ENCODE peak calls at places on chromosomes 12 and 14, in four cellular contexts. X is A549, P is K562, Z is WTC11. D is an unnamed sample.

GRCh38 chr12:50934981-50935807 is 17.1 kb upstream of the HIGD1C start:
- DNase-seq in X (no peak), P (no peak), Z (no peak), D (peak; percentile 57)

GRCh38 chr12:105221588-105222325 is 14.2 kb downstream of the APPL2 start:
- DNase-seq in X (no peak), P (no peak), Z (no peak), D (no peak)

GRCh38 chr14:32611752-32612151 is 282.7 kb downstream of the AKAP6 start:
- DNase-seq in X (no peak), P (no peak), Z (no peak), D (no peak)

GRCh38 chr12:104011265-104011664 is 38.7 kb downstream of the GLT8D2 start:
- DNase-seq in X (peak; percentile 46), P (no peak), Z (no peak), D (no peak)

GRCh38 chr14:104604461-104605449 is at the start of gene TMEM179:
- DNase-seq in X (no peak), P (peak; percentile 84), Z (peak; percentile 71), D (peak; percentile 7)

GRCh38 chr14:104350463-104351185 is 212.2 kb downstream of the KIF26A start:
- DNase-seq in X (no peak), P (no peak), Z (no peak), D (no peak)

GRCh38 chr12:71900091-71900490 is 38.6 kb upstream of the TPH2 start:
- DNase-seq in X (peak; percentile 7), P (no peak), Z (no peak), D (peak; percentile 6)

GRCh38 chr12:122326597-122326996 is 60.3 kb upstream of the VPS33A start:
- DNase-seq in X (no peak), P (no peak), Z (no peak), D (no peak)

GRCh38 chr14:51044961-51045360 is 49.9 kb downstream of the TRIM9 start:
- DNase-seq in X (no peak), P (no peak), Z (no peak), D (no peak)

GRCh38 chr12:20602671-20603402 is 92.3 kb upstream of the SLCO1C1 start:
- DNase-seq in X (peak; percentile 83), P (no peak), Z (no peak), D (no peak)

GRCh38 chr12:132813443-132813842 is 15.2 kb downstream of the GOLGA3 start:
- DNase-seq in X (no peak), P (no peak), Z (no peak), D (no peak)

GRCh38 chr12:30973830-30974229 is 47.3 kb downstream of the TSPAN11 start:
- DNase-seq in X (no peak), P (no peak), Z (no peak), D (no peak)

GRCh38 chr12:78683031-78683430 is 181.5 kb upstream of the SYT1 start:
- DNase-seq in X (no peak), P (no peak), Z (no peak), D (no peak)
- TF ChIP-seq MAX in X (no peak), P (no peak), Z (no peak), D (no peak)

DNA sequence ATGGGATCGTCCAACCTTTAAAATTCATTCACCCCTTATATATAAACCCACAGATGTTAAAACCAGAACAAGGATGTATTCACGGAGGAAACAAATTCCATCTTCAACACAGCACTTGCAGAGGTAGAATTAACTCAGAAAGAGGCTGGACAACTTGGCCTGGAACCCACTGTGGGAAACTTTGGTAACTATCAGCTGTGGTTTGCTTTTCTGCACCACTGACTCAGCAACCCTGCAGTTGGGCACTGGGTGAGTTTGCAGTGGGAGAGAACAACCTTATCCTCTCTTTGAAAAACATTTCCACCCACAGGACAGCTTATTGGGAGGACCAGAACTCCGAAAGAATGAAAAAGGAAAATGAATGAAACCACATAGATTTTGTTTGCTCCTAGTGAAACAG is 66.3 kb downstream of the ZNF664 start:
- DNase-seq in X (no peak), P (no peak), Z (no peak), D (no peak)
- TF ChIP-seq NR3C1 in X (no peak), P (no peak), Z (no peak), D (no peak)

DNA sequence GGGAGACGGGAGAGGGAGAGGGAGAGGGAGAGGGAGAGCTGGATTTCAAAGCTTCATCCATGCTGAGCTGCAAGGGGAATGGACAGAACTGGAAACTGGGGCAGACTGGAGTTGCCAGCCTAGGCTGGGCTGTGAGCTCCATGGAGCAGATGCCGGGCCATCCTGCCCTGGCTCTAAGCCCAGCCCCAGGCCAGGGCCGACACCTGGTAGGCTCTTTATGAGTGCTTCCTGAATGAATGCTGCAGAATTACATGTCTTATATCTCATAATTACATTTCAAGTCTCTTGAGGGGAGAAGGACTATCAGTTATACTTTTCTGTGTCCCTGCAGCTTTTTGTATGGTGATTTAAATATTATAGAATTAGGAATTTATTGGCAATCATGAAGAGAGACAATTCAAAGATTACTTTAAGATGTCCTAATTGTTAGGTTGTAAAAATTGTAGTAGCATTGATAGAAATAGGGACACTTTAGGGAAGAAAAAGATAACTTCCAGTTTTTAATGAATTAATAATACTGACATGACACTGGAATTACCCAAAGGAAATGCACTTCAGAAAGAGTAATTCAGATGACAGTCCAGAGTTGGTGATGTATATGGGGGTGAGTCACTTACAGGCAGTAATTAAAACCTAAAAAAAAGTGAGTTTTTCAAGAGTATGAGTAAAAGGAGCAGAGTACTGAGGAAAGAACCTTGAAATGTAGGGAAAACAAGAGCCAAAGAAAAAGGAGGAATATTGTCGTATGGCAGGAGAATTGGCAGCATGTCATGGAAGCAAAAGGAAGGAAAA is 29.0 kb downstream of the SCYL2 start:
- DNase-seq in X (no peak), P (no peak), Z (no peak), D (no peak)
- TF ChIP-seq MAX in X (no peak), P (no peak), Z (no peak), D (no peak)

DNA sequence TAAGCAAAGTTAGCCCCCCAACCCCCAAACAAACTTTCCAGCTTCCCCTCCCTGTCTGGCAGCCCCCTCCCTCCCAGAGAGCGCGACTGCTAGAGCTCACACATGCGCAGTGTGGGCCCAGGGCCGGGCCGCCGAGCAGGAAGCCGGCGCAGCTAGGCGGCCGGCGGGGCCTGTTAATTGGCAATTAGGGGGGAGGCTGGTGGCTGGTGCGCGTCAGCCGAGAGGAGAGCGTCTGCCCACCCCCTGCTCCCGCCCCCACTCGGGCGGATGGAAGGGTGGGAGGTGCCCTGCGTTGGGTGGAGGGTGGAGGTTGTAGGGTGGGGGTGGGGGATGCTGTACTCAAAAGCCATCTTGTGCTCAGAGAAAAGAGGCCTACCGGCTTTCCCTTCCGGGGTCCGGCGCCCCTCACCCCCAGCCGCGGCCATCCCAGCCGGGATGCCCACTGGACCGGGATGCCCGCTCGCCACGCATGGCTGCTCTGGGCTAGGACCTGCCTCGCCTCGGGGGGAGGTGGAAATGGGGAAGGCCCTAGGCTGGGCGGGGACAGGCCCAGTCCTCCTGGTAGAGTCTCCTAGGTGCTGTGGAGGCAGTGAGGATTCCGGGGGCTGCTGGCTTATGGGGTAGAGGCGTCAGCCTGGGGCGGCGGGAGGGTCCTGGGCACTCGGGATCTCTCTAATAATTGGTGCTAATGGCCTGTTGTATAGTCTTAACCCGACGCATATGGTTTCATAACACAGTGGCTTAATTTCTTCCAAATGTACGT is 9.2 kb downstream of the HOXC8 start:
- DNase-seq in X (peak; percentile 93), P (peak; percentile 98), Z (peak; percentile 83), D (no peak)
- TF ChIP-seq NR3C1 in X (no peak), P (no peak), Z (no peak), D (no peak)

DNA sequence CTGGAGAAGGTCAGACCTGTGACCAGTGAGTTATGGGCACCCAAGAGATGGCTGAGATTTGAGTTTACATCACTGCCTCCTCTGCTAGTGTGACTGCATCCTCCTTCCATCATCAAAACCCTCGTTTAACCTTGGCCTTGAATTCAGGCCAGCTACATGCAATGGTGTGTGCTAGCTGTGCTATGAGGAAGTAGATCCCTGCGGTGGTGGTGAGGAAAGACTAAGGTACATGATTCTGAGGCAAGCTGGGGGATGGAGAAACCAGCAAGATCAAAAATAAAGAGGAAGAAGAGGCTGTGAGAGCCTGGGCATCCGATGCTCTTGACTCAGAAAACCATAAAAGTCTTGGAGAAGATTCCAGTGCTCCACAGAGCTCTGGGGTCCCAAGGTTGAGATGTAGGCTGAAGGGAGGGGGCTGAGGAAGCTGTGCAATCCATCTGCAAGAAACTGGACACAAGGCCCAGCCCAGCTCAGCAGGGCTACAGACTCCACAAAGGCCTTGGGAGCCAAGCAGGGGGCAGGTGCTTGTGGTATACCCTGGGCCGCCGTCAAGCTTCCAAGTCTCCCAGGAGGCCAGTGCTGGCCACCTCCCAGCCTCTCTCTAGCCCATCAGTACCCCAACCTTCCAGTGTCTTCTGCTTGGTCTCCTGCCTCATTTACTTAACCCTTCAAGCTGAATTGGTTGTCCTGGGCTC is 774.8 kb downstream of the VRK1 start:
- DNase-seq in X (no peak), P (no peak), Z (no peak), D (no peak)
- TF ChIP-seq MAX in X (no peak), P (no peak), Z (no peak), D (no peak)

DNA sequence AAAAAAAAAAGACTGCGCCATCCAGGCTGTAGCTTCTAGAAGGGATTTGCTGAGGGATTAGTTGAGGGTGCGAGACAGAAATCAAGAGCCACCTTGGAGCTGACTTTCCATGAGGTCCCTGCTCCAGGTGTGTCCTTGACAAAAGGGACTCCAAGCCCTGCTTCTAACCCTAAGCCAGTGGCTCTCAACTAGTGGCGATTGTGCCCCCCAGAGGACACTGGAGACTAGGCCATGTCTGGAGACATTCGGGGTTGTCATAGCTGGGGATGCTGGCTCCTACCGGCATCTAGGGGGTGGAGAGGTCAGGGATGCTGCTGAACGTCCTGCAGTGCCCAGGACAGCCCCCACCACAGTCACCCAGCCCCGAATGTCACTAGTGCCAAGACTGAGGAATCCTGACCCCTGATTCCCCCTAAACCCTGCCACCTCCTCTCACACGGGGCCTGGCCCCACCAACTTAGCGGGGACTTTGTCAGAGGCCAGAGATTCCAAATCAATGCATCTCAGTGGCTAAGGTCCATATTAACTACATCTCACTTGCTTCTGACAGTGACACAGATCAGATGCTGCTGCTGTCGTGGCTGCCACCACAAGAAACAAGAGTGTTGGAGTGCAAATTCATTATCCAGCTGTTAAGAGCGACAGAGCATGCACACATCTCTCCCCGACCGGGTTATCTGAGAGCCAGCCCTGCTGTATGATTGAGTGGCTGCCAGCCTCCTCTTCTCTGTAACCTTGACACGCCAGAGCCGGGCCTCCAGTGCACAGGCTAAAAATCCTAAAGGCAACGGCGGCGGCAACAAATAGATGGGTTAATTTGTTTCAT is 40.4 kb downstream of the SPRING1 start:
- DNase-seq in X (peak; percentile 71), P (peak; percentile 48), Z (peak; percentile 72), D (peak; percentile 57)
- TF ChIP-seq NR3C1 in X (no peak), P (no peak), Z (no peak), D (no peak)

D was measured in HepG2.